ENCODE peak calls at places on chromosomes 4 and X, in six cellular contexts. H is stimulated activated CD4-positive, alpha-beta T cell treated with anti-CD3 and anti-CD28 coated beads, Interleukin-4, amount 100 ng/mL, for 24 hours; D is CD8-positive, alpha-beta T cell; S is pancreas; F is sigmoid colon; K is cardiac septum. R is an unnamed sample.
A peak's percentile ranks its signal among the peaks of the same experiment; 100 is the strongest.

GRCh38 chr4:681736-682451 is 7.1 kb downstream of the SLC49A3 start:
- DNase-seq in H (no peak), D (no peak), S (no peak), F (peak; percentile 77), K (no peak), R (no peak)

GRCh38 chrX:127877358-127877757 is 174.8 kb downstream of the ACTRT1 start:
- DNase-seq in H (no peak), D (no peak), S (no peak), F (no peak), K (no peak), R (no peak)

GRCh38 chr4:1318046-1318375 is 28.3 kb downstream of the MAEA start:
- DNase-seq in H (no peak), D (no peak), S (no peak), F (no peak), K (no peak), R (no peak)

GRCh38 chr4:121072080-121072835 is at the start of gene NDNF:
- DNase-seq in H (peak; percentile 42), D (peak; percentile 18), S (peak; percentile 38), F (peak; percentile 78), K (peak; percentile 78), R (peak; percentile 37)

GRCh38 chr4:107997001-107997788 is 7.5 kb downstream of the HADH start:
- DNase-seq in H (no peak), D (no peak), S (no peak), F (peak; percentile 84), K (no peak), R (peak; percentile 73)

GRCh38 chrX:19774905-19775304 is 112.5 kb downstream of the SH3KBP1 start:
- DNase-seq in H (peak; percentile 45), D (no peak), S (no peak), F (no peak), K (no peak), R (no peak)

GRCh38 chr4:181761130-181761529 is 482.1 kb upstream of the TENM3 start:
- DNase-seq in H (no peak), D (no peak), S (no peak), F (no peak), K (no peak), R (peak; percentile 63)

GRCh38 chr4:142331646-142332045 is 514.5 kb downstream of the INPP4B start:
- DNase-seq in H (no peak), D (no peak), S (no peak), F (no peak), K (no peak), R (peak; percentile 53)

GRCh38 chrX:149198980-149199732 is 305.9 kb downstream of the IDS start:
- DNase-seq in H (peak; percentile 14), D (no peak), S (no peak), F (no peak), K (no peak), R (no peak)

GRCh38 chr4:102285831-102286230 is 59.5 kb downstream of the SLC39A8 start:
- DNase-seq in H (no peak), D (no peak), S (no peak), F (no peak), K (no peak), R (no peak)

GRCh38 chrX:40719731-40720130 is 15.6 kb downstream of the MED14 start:
- DNase-seq in H (no peak), D (no peak), S (no peak), F (no peak), K (no peak), R (peak; percentile 22)

GRCh38 chr4:71261633-71262121 is 77.1 kb upstream of the SLC4A4 start:
- DNase-seq in H (no peak), D (no peak), S (no peak), F (no peak), K (no peak), R (no peak)

GRCh38 chrX:100944601-100945000 is 15.9 kb upstream of the XKRX start:
- DNase-seq in H (no peak), D (no peak), S (no peak), F (no peak), K (no peak), R (peak; percentile 4)

GRCh38 chr4:85393201-85393600 is 81.7 kb upstream of the ARHGAP24 start:
- DNase-seq in H (no peak), D (no peak), S (no peak), F (no peak), K (no peak), R (no peak)

GRCh38 chrX:9865804-9866471 is 79.7 kb downstream of the SHROOM2 start:
- DNase-seq in H (no peak), D (no peak), S (no peak), F (no peak), K (no peak), R (no peak)

GRCh38 chrX:112211459-112211858 is 128.9 kb upstream of the TRPC5 start:
- DNase-seq in H (no peak), D (no peak), S (no peak), F (no peak), K (no peak), R (no peak)

GRCh38 chr4:139658185-139658584 is 7.4 kb upstream of the MGST2 start:
- DNase-seq in H (no peak), D (no peak), S (no peak), F (no peak), K (no peak), R (no peak)

GRCh38 chr4:56215901-56216300 is 171.4 kb downstream of the AASDH start:
- DNase-seq in H (no peak), D (no peak), S (no peak), F (no peak), K (no peak), R (peak; percentile 21)

GRCh38 chr4:111923786-111924185 is 221.5 kb upstream of the FAM241A start:
- DNase-seq in H (no peak), D (no peak), S (no peak), F (no peak), K (no peak), R (peak; percentile 57)

GRCh38 chr4:141899103-141899502 is 262.7 kb downstream of the IL15 start:
- DNase-seq in H (no peak), D (no peak), S (no peak), F (no peak), K (no peak), R (peak; percentile 12)

GRCh38 chr4:149145803-149146202 is 669.8 kb downstream of the IQCM start:
- DNase-seq in H (no peak), D (no peak), S (no peak), F (no peak), K (no peak), R (peak; percentile 56)

GRCh38 chrX:132219343-132219768 is at the start of gene RAP2C:
- DNase-seq in H (peak; percentile 66), D (peak; percentile 62), S (peak; percentile 75), F (peak; percentile 86), K (peak; percentile 86), R (peak; percentile 63)

GRCh38 chrX:27186671-27187070 is 276.5 kb downstream of the PPP4R3C start:
- DNase-seq in H (peak; percentile 4), D (no peak), S (no peak), F (no peak), K (no peak), R (peak; percentile 0)

GRCh38 chr4:184807261-184807660 is 18.5 kb downstream of the ACSL1 start:
- DNase-seq in H (no peak), D (no peak), S (no peak), F (no peak), K (no peak), R (no peak)

GRCh38 chr4:29243054-29243453 is 1477.1 kb upstream of the PCDH7 start:
- DNase-seq in H (no peak), D (no peak), S (no peak), F (no peak), K (no peak), R (no peak)

GRCh38 chr4:169996379-169997245 is 29.6 kb downstream of the MFAP3L start:
- DNase-seq in H (no peak), D (no peak), S (no peak), F (no peak), K (no peak), R (no peak)

GRCh38 chrX:21711848-21712197 is 46.1 kb downstream of the SMPX start:
- DNase-seq in H (no peak), D (no peak), S (no peak), F (no peak), K (no peak), R (no peak)

GRCh38 chr4:187103351-187103750 is 379.7 kb upstream of the FAT1 start:
- DNase-seq in H (no peak), D (no peak), S (no peak), F (no peak), K (no peak), R (no peak)

GRCh38 chrX:112190646-112191045 is 108.1 kb upstream of the TRPC5 start:
- DNase-seq in H (no peak), D (no peak), S (no peak), F (no peak), K (no peak), R (no peak)

GRCh38 chr4:4866124-4866832 is 6.8 kb downstream of the MSX1 start:
- DNase-seq in H (no peak), D (no peak), S (no peak), F (no peak), K (no peak), R (no peak)

GRCh38 chr4:14339715-14340114 is 662.6 kb upstream of the CPEB2 start:
- DNase-seq in H (no peak), D (no peak), S (no peak), F (no peak), K (no peak), R (no peak)

GRCh38 chr4:90184560-90184959 is 57.4 kb downstream of the CCSER1 start:
- DNase-seq in H (no peak), D (no peak), S (no peak), F (no peak), K (no peak), R (no peak)

GRCh38 chr4:127224556-127224955 is 408.2 kb upstream of the INTU start:
- DNase-seq in H (no peak), D (no peak), S (no peak), F (no peak), K (no peak), R (no peak)

GRCh38 chr4:95505149-95505548 is 43.6 kb downstream of the UNC5C start:
- DNase-seq in H (no peak), D (no peak), S (no peak), F (no peak), K (no peak), R (no peak)

GRCh38 chr4:76504613-76505465 is 69.8 kb downstream of the SHROOM3 start:
- DNase-seq in H (no peak), D (no peak), S (no peak), F (no peak), K (no peak), R (peak; percentile 52)

R was measured in EL.